ENCODE peak calls at places on chromosomes 1 and 21, in seven cellular contexts. H, O, N, Z, P, B and I are unnamed samples.

GRCh38 chr1:98388431-98388830 is 273.1 kb upstream of the SNX7 start:
- ATAC-seq in N (peak), P (peak), Z (no peak), H (no peak), B (peak), O (peak), I (peak)

GRCh38 chr1:203968728-203969127 is 104.2 kb upstream of the SOX13 start:
- ATAC-seq in H (peak), P (no peak), N (no peak), Z (no peak), O (no peak), B (no peak), I (no peak)

GRCh38 chr1:230877924-230878583 is 9.7 kb upstream of the C1orf198 start:
- ATAC-seq in Z (no peak), P (no peak), O (no peak), N (no peak), B (no peak), H (no peak), I (no peak)

GRCh38 chr1:58738873-58739272 is 39.0 kb upstream of the MYSM1 start:
- ATAC-seq in H (peak), B (no peak), P (peak), O (no peak), Z (no peak), N (no peak), I (no peak)

GRCh38 chr1:24540051-24540905 is 15.6 kb upstream of the NCMAP start:
- ATAC-seq in H (no peak), B (no peak), Z (no peak), N (peak), P (no peak), O (no peak), I (peak)

GRCh38 chr1:193486671-193487229 is 300.3 kb upstream of the B3GALT2 start:
- ATAC-seq in H (no peak), N (peak), Z (peak), P (no peak), O (peak), B (no peak), I (peak)

GRCh38 chr1:20446796-20447195 is 39.2 kb downstream of the CAMK2N1 start:
- ATAC-seq in P (no peak), H (no peak), N (no peak), O (peak), Z (no peak), B (no peak), I (no peak)

GRCh38 chr21:38756746-38757145 is 49.0 kb upstream of the ETS2 start:
- ATAC-seq in Z (no peak), B (no peak), O (peak), H (peak), N (no peak), P (no peak), I (no peak)

GRCh38 chr1:229129306-229130027 is 141.4 kb upstream of the RAB4A start:
- ATAC-seq in H (peak), B (peak), N (peak), O (no peak), Z (peak), P (no peak), I (no peak)

GRCh38 chr1:1776672-1777393 is 1.4 kb downstream of the NADK start:
- ATAC-seq in N (no peak), H (no peak), P (no peak), Z (no peak), B (no peak), O (no peak), I (no peak)

GRCh38 chr1:225999912-226000337 is 782 bp upstream of the SDE2 start:
- ATAC-seq in N (peak), H (peak), O (no peak), B (peak), Z (no peak), P (peak), I (peak)

GRCh38 chr1:66294692-66295384 is 239.1 kb upstream of the SGIP1 start:
- ATAC-seq in B (no peak), P (peak), Z (no peak), H (no peak), O (no peak), N (peak), I (peak)

GRCh38 chr1:59261537-59261936 is 35.4 kb upstream of the FGGY start:
- ATAC-seq in N (no peak), Z (no peak), B (no peak), P (no peak), H (peak), O (no peak), I (no peak)

GRCh38 chr1:54777431-54777830 is 13.1 kb upstream of the PARS2 start:
- ATAC-seq in Z (no peak), O (no peak), B (no peak), P (no peak), H (peak), N (no peak), I (no peak)

GRCh38 chr1:119179051-119179450 is 38.6 kb upstream of the WARS2 start:
- ATAC-seq in H (no peak), P (no peak), Z (no peak), N (no peak), B (no peak), O (no peak), I (no peak)